ENCODE peak calls at places on chromosomes 11 and 22, in six cellular contexts. Y is activated T-cell treated with anti-CD3 and anti-CD28 coated beads for 1 hour, T is HT1080, G is smooth muscle cell of the brain vasculature, I is AG10803, Q is psoas muscle. X is an unnamed sample.

GRCh38 chr11:118841469-118842222 is 42.0 kb upstream of the CXCR5 start:
- DNase-seq in Y (no peak), T (no peak), G (no peak), I (no peak), Q (no peak), X (no peak)

GRCh38 chr11:11416917-11417316 is 63.9 kb upstream of the CSNK2A3 start:
- DNase-seq in Y (no peak), T (peak; percentile 90), G (no peak), I (peak; percentile 77), Q (no peak), X (no peak)

GRCh38 chr11:72813740-72814138 is 472 bp upstream of the ATG16L2 start:
- DNase-seq in Y (peak; percentile 76), T (peak; percentile 77), G (no peak), I (peak; percentile 75), Q (peak; percentile 89), X (no peak)

GRCh38 chr22:46183733-46184132 is 33.4 kb downstream of the PPARA start:
- DNase-seq in Y (no peak), T (no peak), G (no peak), I (no peak), Q (no peak), X (no peak)

GRCh38 chr11:19812710-19813109 is 100.1 kb downstream of the NAV2 start:
- DNase-seq in Y (no peak), T (no peak), G (no peak), I (peak; percentile 22), Q (no peak), X (no peak)

GRCh38 chr22:45225732-45226560 is 14.7 kb downstream of the KIAA0930 start:
- DNase-seq in Y (no peak), T (no peak), G (no peak), I (peak; percentile 93), Q (peak; percentile 56), X (no peak)

GRCh38 chr22:47035443-47035881 is 273.0 kb downstream of the TBC1D22A start:
- DNase-seq in Y (no peak), T (no peak), G (no peak), I (peak; percentile 32), Q (no peak), X (no peak)

GRCh38 chr11:126494831-126495230 is 139.3 kb downstream of the ST3GAL4 start:
- DNase-seq in Y (no peak), T (no peak), G (no peak), I (no peak), Q (no peak), X (no peak)

GRCh38 chr11:87038235-87038960 is 664 bp downstream of the TMEM135 start:
- DNase-seq in Y (no peak), T (no peak), G (no peak), I (no peak), Q (no peak), X (no peak)

GRCh38 chr11:126355926-126356897 is 726 bp downstream of the ST3GAL4 start:
- DNase-seq in Y (no peak), T (peak; percentile 37), G (no peak), I (peak; percentile 49), Q (peak; percentile 47), X (no peak)

GRCh38 chr11:12118940-12119339 is 8.6 kb downstream of the MICAL2 start:
- DNase-seq in Y (no peak), T (no peak), G (no peak), I (no peak), Q (no peak), X (no peak)

GRCh38 chr11:26247340-26247739 is 84.6 kb upstream of the ANO3 start:
- DNase-seq in Y (no peak), T (peak; percentile 58), G (no peak), I (peak; percentile 81), Q (no peak), X (no peak)

GRCh38 chr11:114262681-114263509 is 33.3 kb upstream of the NNMT start:
- DNase-seq in Y (no peak), T (no peak), G (no peak), I (peak; percentile 50), Q (no peak), X (no peak)

GRCh38 chr11:27209562-27210005 is 153.4 kb downstream of the CCDC34 start:
- DNase-seq in Y (no peak), T (peak; percentile 99), G (no peak), I (peak; percentile 95), Q (peak; percentile 42), X (peak; percentile 65)

GRCh38 chr11:613369-613968 is 2.3 kb downstream of the IRF7 start:
- DNase-seq in Y (peak; percentile 83), T (no peak), G (no peak), I (peak; percentile 36), Q (no peak), X (no peak)

GRCh38 chr11:4025957-4026324 is 68.7 kb upstream of the RRM1 start:
- DNase-seq in Y (no peak), T (no peak), G (no peak), I (peak; percentile 75), Q (no peak), X (peak; percentile 50)

GRCh38 chr11:93572621-93573020 is 29.4 kb upstream of the SMCO4 start:
- DNase-seq in Y (no peak), T (no peak), G (no peak), I (no peak), Q (no peak), X (no peak)

GRCh38 chr11:121554552-121554951 is 101.8 kb upstream of the SORL1-AS1 start:
- DNase-seq in Y (no peak), T (no peak), G (no peak), I (no peak), Q (no peak), X (no peak)

GRCh38 chr11:72146625-72147024 is 11.1 kb downstream of the FOLR3 start:
- DNase-seq in Y (no peak), T (no peak), G (no peak), I (no peak), Q (no peak), X (no peak)

GRCh38 chr11:6251120-6251733 is 8.4 kb upstream of the CCKBR start:
- DNase-seq in Y (peak; percentile 38), T (peak; percentile 74), G (peak; percentile 26), I (peak; percentile 61), Q (peak; percentile 63), X (no peak)

GRCh38 chr11:66676279-66676919 is 1.3 kb downstream of the RBM4B start:
- DNase-seq in Y (no peak), T (no peak), G (no peak), I (no peak), Q (no peak), X (no peak)

GRCh38 chr11:45930031-45930794 is 7.8 kb downstream of the LARGE2 start:
- DNase-seq in Y (no peak), T (no peak), G (no peak), I (no peak), Q (no peak), X (no peak)